ENCODE peak calls at places on chromosomes 2 and 18, in seven cellular contexts. Q, K, T, I, F, V and G are unnamed samples.

GRCh38 chr2:222050981-222051380 is 247.8 kb downstream of the PAX3 start:
- DNase-seq in I (no peak), V (no peak), K (no peak), T (no peak), F (no peak), Q (no peak), G (no peak)

GRCh38 chr2:173354073-173354600 is 535 bp upstream of the CDCA7 start:
- DNase-seq in Q (no peak), V (no peak), I (no peak), T (no peak), K (peak), F (peak), G (no peak)

GRCh38 chr2:206670531-206671319 is 28.4 kb downstream of the FAM237A start:
- DNase-seq in F (no peak), K (no peak), T (no peak), I (no peak), V (no peak), Q (no peak), G (no peak)

GRCh38 chr2:128041561-128041960 is 13.7 kb upstream of the SAP130 start:
- DNase-seq in T (peak), F (no peak), I (no peak), V (no peak), K (no peak), Q (no peak), G (no peak)

GRCh38 chr18:5519448-5520362 is 24.1 kb downstream of the EPB41L3 start:
- DNase-seq in K (no peak), Q (peak), T (peak), I (no peak), F (no peak), V (peak), G (no peak)

GRCh38 chr18:62384610-62385097 is 59.5 kb downstream of the TNFRSF11A start:
- DNase-seq in Q (peak), F (no peak), V (no peak), K (no peak), T (peak), I (no peak), G (no peak)

GRCh38 chr2:28633739-28634138 is 117.9 kb upstream of the PPP1CB start:
- DNase-seq in T (peak), K (no peak), V (no peak), I (no peak), F (no peak), Q (peak), G (no peak)

GRCh38 chr2:60459896-60460295 is 93.6 kb downstream of the BCL11A start:
- DNase-seq in I (no peak), F (no peak), V (no peak), T (no peak), K (no peak), Q (no peak), G (no peak)

GRCh38 chr2:11370377-11371098 is 26.1 kb upstream of the ROCK2 start:
- DNase-seq in Q (peak), V (no peak), F (no peak), T (no peak), I (peak), K (no peak), G (peak)

GRCh38 chr18:74492259-74492658 is 3.9 kb upstream of the CNDP2 start:
- DNase-seq in K (no peak), V (no peak), I (no peak), T (no peak), F (no peak), Q (no peak), G (no peak)

GRCh38 chr2:113164234-113164929 is 9.4 kb upstream of the PSD4 start:
- DNase-seq in T (no peak), I (peak), Q (no peak), F (no peak), K (no peak), V (no peak), G (no peak)

GRCh38 chr18:74203811-74204210 is 55.5 kb downstream of the TIMM21 start:
- DNase-seq in V (no peak), T (no peak), K (no peak), F (no peak), I (no peak), Q (no peak), G (no peak)

GRCh38 chr2:159558479-159558878 is 57.9 kb downstream of the BAZ2B start:
- DNase-seq in I (no peak), K (no peak), T (no peak), F (no peak), V (no peak), Q (no peak), G (no peak)

GRCh38 chr2:195507447-195508221 is 149.4 kb upstream of the SLC39A10 start:
- DNase-seq in T (no peak), V (no peak), Q (no peak), K (no peak), F (no peak), I (no peak), G (no peak)

GRCh38 chr2:118251427-118251826 is 163.2 kb downstream of the INSIG2 start:
- DNase-seq in T (peak), I (no peak), Q (no peak), V (no peak), K (no peak), F (no peak), G (no peak)

GRCh38 chr2:71995067-71995665 is 152.5 kb downstream of the CYP26B1 start:
- DNase-seq in T (peak), I (no peak), V (no peak), Q (peak), K (no peak), F (no peak), G (no peak)

GRCh38 chr2:177338177-177338721 is 54.3 kb upstream of the AGPS start:
- DNase-seq in V (peak), Q (peak), T (no peak), K (no peak), I (no peak), F (peak), G (no peak)

GRCh38 chr2:230319211-230319862 is 7.7 kb upstream of the SP140L start:
- DNase-seq in V (peak), Q (no peak), F (peak), I (no peak), K (peak), T (no peak), G (no peak)

GRCh38 chr2:104853926-104854506 is at the start of gene POU3F3:
- DNase-seq in F (peak), V (no peak), T (peak), Q (no peak), K (no peak), I (peak), G (peak)

GRCh38 chr18:80086281-80086680 is 22.8 kb upstream of the ADNP2 start:
- DNase-seq in T (no peak), F (no peak), K (no peak), I (no peak), Q (no peak), V (no peak), G (no peak)

GRCh38 chr2:233643128-233643527 is 6.9 kb downstream of the UGT1A10 start:
- DNase-seq in K (no peak), F (peak), V (peak), Q (peak), T (peak), I (peak), G (peak)

GRCh38 chr2:236755278-236755840 is 185.7 kb downstream of the ACKR3 start:
- DNase-seq in V (no peak), Q (no peak), I (no peak), T (no peak), K (no peak), F (no peak), G (no peak)

GRCh38 chr2:28868611-28869010 is 1.5 kb downstream of the TRMT61B start:
- DNase-seq in K (no peak), F (no peak), I (no peak), V (no peak), Q (no peak), T (peak), G (no peak)

DNA sequence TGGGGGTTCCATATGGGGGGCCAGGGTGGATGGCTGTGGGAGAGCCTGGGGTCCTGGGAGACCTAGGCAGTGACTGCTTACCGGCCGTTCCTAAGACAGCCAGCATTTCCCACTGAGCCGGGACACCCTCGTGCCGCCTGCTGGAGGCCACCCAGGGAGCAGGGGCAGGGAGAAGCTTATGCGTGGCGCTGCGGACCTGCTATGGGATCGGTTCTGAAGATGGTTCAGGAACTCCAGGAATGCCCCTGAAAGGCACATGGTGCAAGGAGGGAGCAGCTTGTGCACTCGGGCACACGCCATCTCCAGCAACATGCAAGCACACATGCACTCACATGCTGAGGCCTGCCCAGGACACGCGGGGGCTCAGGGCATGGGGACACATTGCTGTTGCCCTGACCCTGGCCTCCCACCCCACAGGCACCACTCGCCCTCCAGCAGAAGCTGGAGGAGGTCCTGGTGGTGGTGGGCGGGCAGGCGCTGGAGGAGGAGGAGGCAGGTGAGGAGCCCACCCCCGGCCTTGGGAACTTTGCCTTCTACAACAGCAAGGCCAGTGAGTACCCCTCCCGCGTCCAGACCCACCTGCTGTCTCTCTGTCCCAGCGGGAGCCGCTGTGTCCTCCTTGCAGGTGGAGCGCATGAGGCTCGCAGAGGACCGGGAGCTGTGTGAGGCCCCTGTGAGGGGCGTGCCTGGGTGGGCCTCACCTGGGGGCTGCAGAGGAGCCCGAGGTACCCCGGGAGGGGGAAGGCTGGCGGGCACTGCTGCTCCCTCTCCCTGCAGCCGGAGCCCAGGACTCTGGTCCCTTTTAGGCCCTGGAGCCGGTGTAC is 4.1 kb downstream of the KLHL30 start:
- DNase-seq in V (no peak), K (no peak), I (no peak), T (no peak), F (no peak), Q (no peak), G (no peak)
- TF ChIP-seq CTCF in V (no peak), K (no peak), I (no peak), T (no peak), F (no peak), Q (no peak), G (no peak)

GRCh38 chr2:16719409-16719808 is 53.8 kb upstream of the CYRIA start:
- DNase-seq in T (no peak), Q (no peak), V (no peak), K (peak), I (no peak), F (no peak), G (no peak)
- H3K4me3 ChIP-seq in T (no peak), Q (no peak), V (no peak), K (no peak), I (no peak), F (no peak), G (no peak)

DNA sequence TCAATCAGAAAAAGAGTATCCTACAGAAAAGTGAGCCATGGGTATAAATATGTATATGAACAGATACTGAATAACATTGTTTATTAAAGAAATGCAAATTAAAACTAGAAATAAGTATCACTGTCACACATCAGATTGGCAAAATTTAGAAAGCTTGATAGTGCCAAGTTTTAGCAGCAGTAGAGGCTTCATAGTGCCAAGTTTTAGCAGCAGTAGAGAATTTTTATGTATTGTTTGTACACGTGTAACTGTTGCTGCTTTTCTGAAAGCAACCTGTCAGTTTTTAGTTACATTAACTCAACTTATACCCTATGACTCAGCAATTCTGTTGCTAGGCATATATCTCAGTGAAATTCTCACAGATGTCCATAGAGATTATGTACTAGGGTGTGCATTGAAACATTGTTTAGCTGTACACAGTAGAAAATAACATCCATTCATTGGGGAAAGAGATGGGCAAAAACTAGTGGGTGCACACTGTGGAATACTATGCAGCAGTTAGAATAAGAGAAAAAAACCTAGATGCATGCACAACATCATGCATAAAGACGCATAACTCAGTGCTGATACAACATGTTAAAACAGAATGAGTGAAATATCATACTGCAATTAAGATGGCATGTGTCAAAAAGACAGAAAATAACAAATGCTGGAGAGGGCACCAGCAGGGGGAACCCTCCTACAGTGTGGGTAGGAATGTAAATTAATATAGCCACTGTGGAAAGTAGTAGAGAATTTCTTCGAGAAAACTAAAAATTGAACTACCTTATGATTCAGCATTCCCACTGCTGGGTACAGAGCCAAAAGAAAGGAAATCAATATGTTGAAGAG is 294.5 kb upstream of the NT5C1B start:
- DNase-seq in T (peak), Q (peak), V (no peak), K (peak), I (no peak), F (peak), G (peak)
- TF ChIP-seq CTCF in T (peak), Q (peak), V (peak), K (peak), I (no peak), F (peak), G (no peak)

GRCh38 chr2:235265348-235265965 is 228.4 kb upstream of the AGAP1 start:
- DNase-seq in T (no peak), K (no peak), I (no peak), Q (no peak), F (no peak), V (no peak), G (no peak)

GRCh38 chr2:235264512-235264911 is 229.3 kb upstream of the AGAP1 start:
- DNase-seq in K (no peak), F (no peak), V (no peak), T (no peak), I (peak), Q (no peak), G (peak)

GRCh38 chr2:235262750-235263149 is 231.1 kb upstream of the AGAP1 start:
- DNase-seq in T (no peak), I (no peak), Q (peak), V (no peak), F (no peak), K (no peak), G (no peak)

GRCh38 chr2:235263205-235264120 is 230.4 kb upstream of the AGAP1 start:
- DNase-seq in K (no peak), V (peak), T (peak), Q (peak), I (peak), F (no peak), G (peak)

DNA sequence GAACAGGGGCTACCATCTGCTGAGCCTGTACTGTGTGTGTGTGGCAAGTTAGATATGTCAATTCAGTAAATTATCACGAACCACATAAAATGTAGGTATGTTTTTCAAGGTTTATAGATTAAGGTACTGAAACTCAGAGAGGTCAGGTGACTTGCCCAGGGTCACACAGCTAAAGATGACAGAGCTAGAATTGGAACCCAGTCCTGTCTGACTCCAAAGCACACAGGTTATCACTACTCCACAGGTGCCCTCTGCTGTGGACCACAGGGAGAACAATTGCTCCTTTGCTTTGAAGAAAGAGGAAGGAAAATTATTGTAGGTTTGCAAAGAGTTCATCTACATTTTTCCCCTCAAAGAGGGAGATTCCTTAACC is 229.7 kb upstream of the AGAP1 start:
- DNase-seq in T (no peak), Q (no peak), F (no peak), V (no peak), K (no peak), I (no peak), G (no peak)
- H3K4me3 ChIP-seq in T (no peak), Q (no peak), F (no peak), V (no peak), K (no peak), I (peak), G (no peak)